ENCODE peak calls at places on chromosomes 2 and 18, in four cellular contexts. A is HepG2, O is H1, K is GM12878. R is an unnamed sample.

GRCh38 chr2:130328710-130329109 is 14.0 kb upstream of the IMP4 start:
- DNase-seq in K (no peak), A (no peak), O (no peak), R (no peak)

GRCh38 chr2:68637047-68637446 is 6.3 kb upstream of the PROKR1 start:
- DNase-seq in O (no peak), K (no peak), A (no peak), R (no peak)

GRCh38 chr2:656676-657075 is 20.5 kb downstream of the TMEM18 start:
- DNase-seq in O (no peak), A (no peak), K (no peak), R (no peak)

GRCh38 chr18:50092250-50092780 is 102.6 kb downstream of the MYO5B start:
- DNase-seq in A (no peak), O (no peak), K (no peak), R (no peak)

GRCh38 chr2:148209598-148209997 is 188.7 kb downstream of the MBD5 start:
- DNase-seq in K (no peak), O (no peak), A (peak), R (peak)

GRCh38 chr2:25054720-25055119 is 12.8 kb downstream of the EFR3B start:
- DNase-seq in A (no peak), O (no peak), K (no peak), R (peak)

GRCh38 chr18:49514577-49514976 is 27.5 kb upstream of the C18orf32 start:
- DNase-seq in O (no peak), A (peak), K (no peak), R (peak)

GRCh38 chr2:157056200-157056676 is 201.3 kb upstream of the GALNT5 start:
- DNase-seq in A (peak), K (no peak), O (no peak), R (no peak)

GRCh38 chr2:158097481-158097880 is 4.2 kb upstream of the UPP2 start:
- DNase-seq in K (no peak), O (no peak), A (no peak), R (no peak)
- TF ChIP-seq CREB1 in K (no peak), O (no peak), A (no peak), R (no peak)

GRCh38 chr2:150091896-150092295 is 395.6 kb downstream of the RND3 start:
- DNase-seq in A (no peak), K (no peak), O (no peak), R (no peak)
- TF ChIP-seq ZNF274 in A (no peak), K (no peak), O (no peak), R (no peak)

DNA sequence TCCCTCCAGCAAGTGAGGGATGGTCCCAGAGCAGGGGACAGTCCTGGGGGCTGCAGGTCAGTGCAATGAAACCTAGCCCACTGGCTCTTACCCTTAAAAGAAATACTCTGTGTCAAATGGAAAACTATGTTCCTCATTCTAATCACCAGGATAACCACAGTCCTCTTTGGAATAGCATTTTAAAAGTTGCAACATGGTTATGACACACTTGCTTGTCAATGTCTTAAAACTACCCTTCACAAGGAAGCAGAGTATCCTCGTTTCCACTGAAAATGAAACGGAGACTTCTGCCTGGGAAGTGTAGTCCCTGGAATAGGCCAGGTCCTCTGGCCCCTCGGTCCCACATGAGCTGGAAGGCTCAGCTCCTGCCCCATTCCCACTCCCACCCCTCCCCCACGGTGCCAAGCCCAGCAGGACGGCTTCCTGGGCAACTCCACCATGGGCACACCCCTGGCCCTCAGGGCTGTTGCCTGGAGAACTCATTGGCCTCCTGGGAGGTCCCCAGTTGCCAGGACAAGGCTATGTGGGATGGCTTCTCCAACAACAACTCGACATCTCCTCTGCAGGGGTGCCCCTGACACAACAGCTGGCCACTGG is 38.2 kb upstream of the ST3GAL5 start:
- DNase-seq in A (no peak), K (no peak), O (no peak), R (no peak)
- TF ChIP-seq CREB1 in A (no peak), K (no peak), O (no peak), R (no peak)

DNA sequence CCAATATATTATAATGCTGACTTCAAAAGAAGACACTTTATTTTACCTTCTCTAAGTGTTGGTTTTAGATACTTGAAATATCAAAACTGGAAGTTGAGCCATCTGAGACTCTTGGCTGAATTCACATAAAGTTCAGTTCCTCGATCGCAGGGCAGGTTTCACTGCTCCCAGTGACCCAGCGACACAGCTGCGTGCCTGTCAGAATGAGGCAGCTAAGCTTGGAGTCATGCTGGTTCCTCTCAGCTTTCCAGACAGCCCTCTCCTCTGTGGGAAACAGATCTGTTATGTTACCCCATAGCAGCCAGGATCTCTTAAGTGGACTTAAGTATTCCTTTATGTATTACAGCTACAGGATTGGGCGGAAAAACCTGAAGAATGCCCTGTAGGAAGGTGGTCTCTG is 142.8 kb upstream of the ALPP start:
- DNase-seq in O (no peak), A (no peak), K (no peak), R (no peak)
- TF ChIP-seq ZNF274 in O (no peak), A (no peak), K (no peak), R (no peak)

DNA sequence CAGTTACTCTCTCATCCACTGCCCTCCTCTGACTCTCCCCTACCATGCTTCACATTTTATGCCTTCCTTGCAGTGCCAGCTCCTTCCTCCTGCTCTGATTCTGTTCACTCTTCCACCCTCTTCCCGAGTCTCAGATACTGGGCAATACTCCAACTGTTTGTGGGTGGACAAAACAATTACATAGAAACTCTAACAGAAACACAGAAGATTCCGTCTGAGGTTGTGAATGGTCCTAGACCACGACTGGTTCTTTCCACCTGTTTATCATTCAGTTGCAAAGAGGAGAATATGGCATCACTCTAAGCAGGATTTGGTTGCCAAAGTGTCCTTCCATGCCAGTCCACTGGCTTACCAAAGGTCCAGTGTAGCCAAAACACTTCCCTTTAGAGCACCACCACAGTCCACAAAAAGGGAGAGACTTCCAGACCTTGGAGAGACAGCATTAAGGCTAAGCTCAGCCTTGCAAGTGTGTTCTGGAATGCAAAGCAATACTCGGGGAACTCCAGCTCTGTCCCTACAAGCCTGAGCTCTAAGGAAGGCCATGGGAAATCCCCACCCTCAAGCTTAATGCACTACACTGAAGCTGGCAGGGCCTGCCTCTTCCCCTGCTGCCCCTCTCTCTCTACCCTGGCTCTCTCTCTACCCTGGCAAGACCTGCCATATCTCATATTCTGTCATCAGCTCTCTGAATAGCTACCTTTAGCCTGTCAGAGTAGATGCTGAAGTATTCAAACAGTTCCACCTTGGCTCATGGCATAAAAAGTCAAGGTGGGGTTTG is 33.6 kb upstream of the RND3 start:
- DNase-seq in K (no peak), O (no peak), A (no peak), R (no peak)
- TF ChIP-seq CREB1 in K (no peak), O (no peak), A (no peak), R (no peak)

GRCh38 chr2:152445375-152445774 is 110.4 kb downstream of the FMNL2 start:
- DNase-seq in K (no peak), O (no peak), A (no peak), R (no peak)

GRCh38 chr2:152443771-152444170 is 108.8 kb downstream of the FMNL2 start:
- DNase-seq in A (no peak), O (no peak), K (no peak), R (no peak)

GRCh38 chr2:152444448-152444847 is 109.5 kb downstream of the FMNL2 start:
- DNase-seq in O (no peak), A (no peak), K (no peak), R (no peak)

GRCh38 chr2:152446213-152446612 is 111.2 kb downstream of the FMNL2 start:
- DNase-seq in K (no peak), O (no peak), A (no peak), R (no peak)

DNA sequence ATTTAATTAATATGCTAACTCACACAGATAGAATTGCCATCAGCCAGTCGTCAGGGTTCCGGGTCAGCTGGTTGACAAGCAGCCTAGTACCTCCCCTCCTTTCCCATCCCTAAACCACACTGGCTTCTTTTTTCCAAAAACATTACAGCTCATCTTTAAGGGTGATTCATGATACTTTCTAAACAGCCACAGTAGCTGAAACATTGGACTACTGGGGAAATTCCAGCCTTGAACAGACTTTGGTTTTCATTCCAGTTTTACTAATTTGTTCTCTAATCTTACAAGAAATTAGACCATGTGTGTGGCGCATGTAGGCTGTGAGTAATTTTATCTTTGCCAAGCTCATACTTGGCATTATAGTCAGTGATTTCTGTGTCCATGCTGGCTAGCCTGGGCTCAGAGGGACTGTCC is 110.8 kb downstream of the FMNL2 start:
- DNase-seq in K (no peak), O (no peak), A (no peak), R (no peak)
- TF ChIP-seq ZNF274 in K (no peak), O (no peak), A (no peak), R (no peak)

GRCh38 chr2:28470759-28471158 is 25.1 kb upstream of the PLB1 start:
- DNase-seq in O (no peak), A (no peak), K (no peak), R (no peak)
- TF ChIP-seq CREB1 in O (no peak), A (no peak), K (no peak), R (no peak)

GRCh38 chr2:46315103-46315890 is 18.1 kb downstream of the EPAS1 start:
- DNase-seq in A (peak), O (no peak), K (no peak), R (peak)
- TF ChIP-seq ZNF274 in A (no peak), O (no peak), K (no peak), R (no peak)

DNA sequence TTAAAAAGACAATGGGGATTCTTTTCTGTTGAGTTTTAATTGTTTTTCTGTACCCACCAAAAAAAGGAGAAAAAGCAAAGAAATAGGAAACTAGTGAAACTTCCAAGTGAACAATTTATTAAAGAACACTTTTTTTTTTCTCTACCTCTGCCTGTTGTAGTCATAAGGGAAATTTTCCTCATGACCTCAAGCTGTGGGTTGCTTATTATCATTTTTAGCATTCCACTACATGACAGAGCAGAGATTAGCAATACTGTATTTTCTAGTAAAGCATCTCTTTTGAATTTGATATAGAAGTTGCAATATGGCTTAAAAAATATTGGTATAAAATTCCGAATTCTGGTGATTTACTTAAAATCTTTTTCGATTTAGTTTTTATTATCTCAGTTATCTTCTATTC is 87.9 kb upstream of the LRRTM1 start:
- DNase-seq in K (no peak), A (no peak), O (no peak), R (no peak)
- TF ChIP-seq CREB1 in K (no peak), A (no peak), O (no peak), R (no peak)

DNA sequence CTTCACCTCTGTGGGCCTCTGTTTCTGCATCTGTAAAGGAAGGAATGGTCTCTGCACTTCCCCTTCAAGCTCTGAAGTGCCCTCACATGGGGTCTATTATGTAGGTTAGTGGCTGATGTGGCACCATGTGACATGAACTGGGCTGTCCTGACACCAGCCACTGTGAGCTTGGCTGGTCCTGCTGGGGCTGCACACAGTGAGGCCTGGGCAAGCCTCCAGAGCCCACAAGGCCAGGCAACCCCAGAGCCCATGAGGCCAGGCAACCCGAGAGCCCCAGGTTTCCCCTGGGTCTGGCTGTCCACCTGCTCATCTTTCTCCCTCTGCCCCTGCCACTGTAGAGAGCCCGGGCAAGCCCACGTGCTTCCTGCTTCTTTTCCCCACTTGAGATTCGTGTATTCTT is 150.1 kb upstream of the SMAD2 start:
- DNase-seq in A (no peak), K (no peak), O (no peak), R (no peak)
- TF ChIP-seq ZNF274 in A (no peak), K (no peak), O (no peak), R (no peak)

R was measured in K562.